ENCODE peak calls at places on chromosome 11, in nine cellular contexts. C is ecto neural progenitor cell; P is activated naive CD8-positive, alpha-beta T cell treated with anti-CD3 and anti-CD28 coated beads, Interleukin-2, amount 10 ng/mL, durations not matched to agents 7 days and 5 days; G is activated T-cell treated with anti-CD3 and anti-CD28 coated beads, Interleukin-2, amount 50 U/mL, for 72 hours; W is right atrium auricular region; M is activated CD4-positive, alpha-beta T cell treated with anti-CD3 and anti-CD28 coated beads, Interleukin-2, amount 50 U/mL, for 48 hours; D is AG09309; H is lung microvascular endothelial cell; V is foreskin fibroblast. J is an unnamed sample.
A peak's percentile ranks its signal among the peaks of the same experiment; 100 is the strongest.

GRCh38 chr11:69102732-69103615 is 52.8 kb upstream of the SMIM38 start:
- DNase-seq in H (peak; percentile 11), G (no peak), C (no peak), V (peak; percentile 40), D (no peak), P (no peak), W (no peak), M (no peak), J (no peak)

GRCh38 chr11:113884361-113884836 is 9.0 kb upstream of the USP28 start:
- DNase-seq in P (no peak), V (peak; percentile 42), D (no peak), G (no peak), W (no peak), M (no peak), C (peak; percentile 59), H (no peak), J (no peak)

GRCh38 chr11:65545853-65546216 is 12.3 kb downstream of the LTBP3 start:
- DNase-seq in H (no peak), W (no peak), C (no peak), D (no peak), V (no peak), M (no peak), G (no peak), P (no peak), J (no peak)

GRCh38 chr11:61195016-61195695 is 8.2 kb upstream of the PGA3 start:
- DNase-seq in W (no peak), H (no peak), P (no peak), D (no peak), G (no peak), M (no peak), V (no peak), C (no peak), J (no peak)

GRCh38 chr11:39294648-39295047 is 2164.8 kb downstream of the LRRC4C start:
- DNase-seq in C (no peak), H (no peak), G (no peak), P (no peak), D (no peak), W (no peak), M (no peak), V (no peak), J (no peak)

GRCh38 chr11:91230647-91231046 is 994.0 kb upstream of the FAT3 start:
- DNase-seq in D (no peak), V (no peak), C (no peak), G (no peak), M (no peak), P (no peak), H (no peak), W (no peak), J (no peak)

GRCh38 chr11:68990995-68991780 is 10.4 kb upstream of the MRGPRD start:
- DNase-seq in M (no peak), V (no peak), G (no peak), C (no peak), W (no peak), D (no peak), H (no peak), P (peak; percentile 15), J (no peak)

GRCh38 chr11:877565-877964 is 33.0 kb downstream of the CHID1 start:
- DNase-seq in G (peak; percentile 12), H (peak; percentile 23), D (no peak), C (no peak), P (no peak), V (peak; percentile 51), W (no peak), M (peak; percentile 46), J (no peak)

GRCh38 chr11:123472236-123472935 is 42.3 kb downstream of the GRAMD1B start:
- DNase-seq in G (no peak), M (no peak), D (no peak), V (no peak), H (no peak), C (no peak), P (no peak), W (no peak), J (no peak)

GRCh38 chr11:66328307-66329144 is 7.7 kb downstream of the RIN1 start:
- DNase-seq in P (peak; percentile 85), D (no peak), G (peak; percentile 87), C (peak; percentile 90), M (peak; percentile 89), H (peak; percentile 79), V (peak; percentile 94), W (peak; percentile 89), J (peak; percentile 55)

GRCh38 chr11:75766449-75767227 is 1.9 kb upstream of the DGAT2 start:
- DNase-seq in V (no peak), G (no peak), W (no peak), C (no peak), M (no peak), D (no peak), P (no peak), H (no peak), J (no peak)

GRCh38 chr11:62713343-62713742 is 5.9 kb downstream of the GNG3 start:
- DNase-seq in M (no peak), G (no peak), C (no peak), D (no peak), P (peak; percentile 10), W (no peak), V (no peak), H (no peak), J (no peak)

GRCh38 chr11:122463530-122463929 is 192.0 kb upstream of the UBASH3B start:
- DNase-seq in D (no peak), M (no peak), G (no peak), C (no peak), H (no peak), V (no peak), W (no peak), P (no peak), J (no peak)

GRCh38 chr11:27795955-27796861 is 96.0 kb upstream of the BDNF start:
- DNase-seq in P (no peak), W (no peak), G (no peak), V (peak; percentile 3), C (peak; percentile 46), H (no peak), M (no peak), D (no peak), J (no peak)

GRCh38 chr11:20464566-20464965 is 77.0 kb downstream of the PRMT3 start:
- DNase-seq in G (no peak), M (no peak), V (no peak), P (no peak), H (no peak), D (no peak), C (no peak), W (no peak), J (no peak)

GRCh38 chr11:5258543-5259262 is 4.1 kb upstream of the HBG2 start:
- DNase-seq in W (no peak), D (no peak), M (no peak), P (no peak), C (peak; percentile 52), G (no peak), H (no peak), V (no peak), J (no peak)